ENCODE peak calls at places on chromosomes 3 and 15, in nine cellular contexts. B, C, L, S, Q, N, X, P and A are unnamed samples.

GRCh38 chr3:117927831-117928230 is 1106.8 kb downstream of the IGSF11 start:
- DNase-seq in B (no peak), C (no peak), L (no peak), S (no peak), Q (no peak), N (no peak), X (no peak), P (no peak), A (no peak)

GRCh38 chr15:75661041-75661778 is 13.5 kb downstream of the SNX33 start:
- DNase-seq in B (peak; percentile 85), C (peak; percentile 83), L (peak; percentile 87), S (peak; percentile 91), Q (peak; percentile 64), N (peak; percentile 84), X (peak; percentile 78), P (peak; percentile 93), A (peak; percentile 79)

GRCh38 chr15:39400821-39401550 is 179.9 kb upstream of the THBS1 start:
- DNase-seq in B (no peak), C (no peak), L (no peak), S (no peak), Q (no peak), N (no peak), X (no peak), P (no peak), A (no peak)

GRCh38 chr3:162022931-162023330 is 526.3 kb downstream of the OTOL1 start:
- DNase-seq in B (no peak), C (no peak), L (no peak), S (no peak), Q (no peak), N (no peak), X (no peak), P (no peak), A (no peak)

GRCh38 chr3:63364495-63364894 is 86.4 kb downstream of the SYNPR start:
- DNase-seq in B (no peak), C (no peak), L (no peak), S (no peak), Q (peak; percentile 44), N (no peak), X (no peak), P (no peak), A (no peak)

GRCh38 chr3:185290266-185290665 is 36.4 kb upstream of the EHHADH start:
- DNase-seq in B (no peak), C (no peak), L (no peak), S (no peak), Q (no peak), N (no peak), X (no peak), P (no peak), A (no peak)

GRCh38 chr3:100401674-100402036 is 316 bp downstream of the LNP1 start:
- DNase-seq in B (peak; percentile 86), C (peak; percentile 29), L (no peak), S (peak; percentile 24), Q (no peak), N (no peak), X (peak; percentile 16), P (peak; percentile 40), A (no peak)

GRCh38 chr3:151796105-151796705 is 17.7 kb upstream of the AADAC start:
- DNase-seq in B (no peak), C (no peak), L (no peak), S (no peak), Q (no peak), N (no peak), X (no peak), P (no peak), A (no peak)

GRCh38 chr3:141368062-141368924 is at the start of gene ZBTB38:
- DNase-seq in B (peak; percentile 87), C (peak; percentile 93), L (peak; percentile 93), S (peak; percentile 75), Q (peak; percentile 91), N (peak; percentile 95), X (peak; percentile 76), P (peak; percentile 85), A (peak; percentile 72)

GRCh38 chr15:100869151-100869999 is 10.3 kb upstream of the ALDH1A3 start:
- DNase-seq in B (peak; percentile 21), C (no peak), L (no peak), S (no peak), Q (no peak), N (no peak), X (no peak), P (no peak), A (no peak)

GRCh38 chr15:62691008-62691407 is 351.5 kb upstream of the TPM1 start:
- DNase-seq in B (no peak), C (no peak), L (no peak), S (no peak), Q (no peak), N (no peak), X (no peak), P (no peak), A (no peak)

GRCh38 chr3:20185733-20186599 is at the start of gene SGO1:
- DNase-seq in B (peak; percentile 100), C (peak; percentile 100), L (peak; percentile 100), S (peak; percentile 99), Q (peak; percentile 98), N (peak; percentile 94), X (peak; percentile 99), P (peak; percentile 99), A (peak; percentile 89)

GRCh38 chr3:20185364-20185732 is 658 bp downstream of the SGO1 start:
- DNase-seq in B (no peak), C (no peak), L (no peak), S (no peak), Q (peak; percentile 43), N (no peak), X (no peak), P (no peak), A (no peak)

GRCh38 chr3:20182206-20182605 is 3.8 kb downstream of the SGO1 start:
- DNase-seq in B (no peak), C (no peak), L (peak; percentile 59), S (no peak), Q (peak; percentile 52), N (no peak), X (no peak), P (no peak), A (no peak)

GRCh38 chr3:20190991-20191390 is 5.0 kb upstream of the SGO1 start:
- DNase-seq in B (no peak), C (no peak), L (no peak), S (no peak), Q (no peak), N (no peak), X (no peak), P (no peak), A (no peak)

GRCh38 chr3:20186600-20187004 is 596 bp upstream of the SGO1 start:
- DNase-seq in B (no peak), C (no peak), L (no peak), S (no peak), Q (no peak), N (peak; percentile 7), X (no peak), P (no peak), A (no peak)
- TF ChIP-seq POLR2A in B (no peak), C (no peak), L (no peak), S (no peak), Q (no peak), N (no peak), X (no peak), P (no peak), A (no peak)

DNA sequence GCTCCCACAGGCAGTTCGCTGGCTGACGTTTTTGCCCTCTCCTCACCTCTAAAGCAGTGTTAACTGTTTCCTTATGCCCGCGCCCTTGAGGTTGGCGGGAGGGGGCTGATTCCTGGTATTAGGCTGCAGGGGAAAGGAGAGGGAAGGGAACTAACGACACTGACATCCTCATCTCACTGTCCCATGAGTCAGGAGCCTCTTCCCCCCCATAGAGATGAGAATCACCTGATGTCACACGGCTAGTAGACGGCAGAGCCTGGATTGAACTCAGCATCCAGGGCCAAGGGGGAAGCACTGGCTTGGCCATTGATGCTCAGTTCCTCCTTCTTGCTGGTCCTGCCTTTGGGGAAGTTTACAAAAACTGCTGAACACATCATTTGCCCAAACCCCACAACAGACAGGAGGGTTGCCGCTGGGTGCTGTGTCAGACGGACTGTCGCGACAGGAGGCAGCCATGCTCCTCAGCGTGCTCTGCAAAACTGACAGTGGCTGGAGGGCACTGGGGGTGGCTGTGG is 38.5 kb downstream of the IDH2 start:
- DNase-seq in B (peak; percentile 90), C (peak; percentile 33), L (no peak), S (no peak), Q (no peak), N (no peak), X (peak; percentile 49), P (no peak), A (no peak)
- TF ChIP-seq POLR2A in B (no peak), C (no peak), L (no peak), S (no peak), Q (no peak), N (no peak), X (no peak), P (no peak), A (no peak)

DNA sequence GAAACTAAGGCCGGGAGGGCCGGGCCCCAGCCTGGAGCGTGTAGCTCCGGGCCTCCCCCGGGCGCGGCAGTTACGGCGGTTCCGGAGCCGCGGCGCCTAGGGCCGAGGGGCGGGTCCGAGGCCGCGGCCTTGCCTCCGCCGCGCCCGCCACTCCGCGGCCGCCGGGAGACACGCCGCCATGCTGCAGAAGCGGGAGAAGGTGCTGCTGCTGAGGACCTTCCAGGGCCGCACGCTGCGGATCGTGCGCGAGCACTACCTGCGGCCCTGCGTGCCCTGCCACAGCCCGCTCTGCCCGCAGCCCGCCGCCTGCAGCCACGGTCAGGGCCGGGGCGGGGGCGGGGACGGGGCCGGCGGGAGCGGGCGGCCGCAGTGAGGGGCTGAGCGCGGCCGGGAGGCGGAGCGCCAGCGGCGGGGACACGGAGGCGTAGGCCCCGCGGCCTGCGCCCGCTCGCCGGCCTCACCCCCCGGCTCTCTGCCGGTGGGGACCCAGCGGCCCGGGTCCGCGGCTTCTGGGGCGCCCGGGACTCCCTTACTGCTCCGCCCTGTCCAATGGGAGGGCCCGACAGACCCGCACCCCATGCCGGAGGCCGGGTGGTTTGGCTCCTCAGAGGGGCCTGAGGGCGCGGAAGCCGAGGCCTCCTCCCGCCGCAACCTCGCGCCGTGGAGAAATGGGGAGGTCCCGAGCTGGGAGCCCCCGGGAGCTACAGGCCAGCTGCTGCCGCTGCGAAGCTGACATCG is at the start of gene DIS3L:
- DNase-seq in B (peak; percentile 93), C (peak; percentile 75), L (peak; percentile 72), S (peak; percentile 36), Q (peak; percentile 53), N (peak; percentile 81), X (no peak), P (peak; percentile 51), A (no peak)
- TF ChIP-seq POLR2A in B (peak; percentile 42), C (peak; percentile 25), L (no peak), S (peak; percentile 33), Q (peak; percentile 59), N (peak; percentile 84), X (no peak), P (no peak), A (peak; percentile 58)

DNA sequence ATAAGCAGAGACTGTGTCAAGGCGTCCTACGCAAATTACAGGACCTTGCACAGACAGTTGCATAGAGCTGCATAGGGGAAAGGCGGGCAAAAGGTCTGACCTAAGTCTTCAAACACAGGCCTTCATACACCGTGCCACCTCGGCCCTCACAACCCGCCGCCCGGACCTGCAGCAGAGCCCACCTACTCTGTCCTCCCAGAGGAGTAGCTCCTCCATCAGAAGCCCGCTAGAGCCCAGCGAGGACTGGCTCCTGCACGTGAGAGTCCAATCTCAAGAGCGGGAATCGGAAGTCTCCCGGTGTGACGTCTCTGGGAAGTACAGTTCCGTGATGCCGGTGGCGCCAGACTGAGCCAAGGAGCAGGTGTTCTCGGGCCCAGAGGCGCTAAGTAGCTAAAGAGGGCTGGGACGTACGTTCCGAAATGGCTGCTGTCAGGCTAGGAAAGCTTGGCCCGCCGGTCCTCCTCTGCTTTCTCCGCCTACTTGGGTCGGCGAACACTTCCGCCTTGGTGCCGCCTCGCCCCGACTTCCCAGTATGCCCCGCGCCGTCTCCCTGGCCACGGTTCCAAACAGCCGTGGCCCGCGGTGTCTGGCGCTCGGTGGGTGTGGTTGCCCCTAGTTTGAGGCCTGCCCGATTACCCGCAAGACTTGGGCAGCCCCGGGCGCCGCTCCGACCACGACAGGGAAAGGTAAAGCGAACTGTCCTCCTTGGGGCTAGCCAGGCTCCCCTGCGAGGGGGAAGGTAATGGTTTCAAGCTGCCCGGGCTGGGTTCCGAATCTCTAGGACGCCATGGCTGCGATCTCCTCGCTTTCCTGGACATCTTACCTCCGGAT is at the start of the genes ASTE1 and NEK11:
- DNase-seq in B (peak; percentile 98), C (peak; percentile 93), L (peak; percentile 90), S (peak; percentile 88), Q (peak; percentile 84), N (peak; percentile 58), X (peak; percentile 87), P (peak; percentile 85), A (peak; percentile 74)
- TF ChIP-seq POLR2A in B (no peak), C (peak; percentile 84), L (no peak), S (peak; percentile 43), Q (peak; percentile 88), N (peak; percentile 62), X (peak; percentile 23), P (no peak), A (peak; percentile 81)